ENCODE peak calls at places on chromosomes 11 and 22, in six cellular contexts. I is AG09309; P is IMR-90; S is CD8-positive, alpha-beta T cell; T is lung; X is spleen. R is an unnamed sample.

GRCh38 chr11:134949121-134949591 is 537.1 kb upstream of the B3GAT1 start:
- DNase-seq in I (peak), P (peak), S (no peak), T (no peak), X (no peak), R (peak)

GRCh38 chr11:100031973-100032372 is 655.1 kb upstream of the ARHGAP42 start:
- DNase-seq in I (no peak), P (no peak), S (no peak), T (no peak), X (no peak), R (no peak)

GRCh38 chr11:110785398-110785797 is 73.2 kb upstream of the ARHGAP20 start:
- DNase-seq in I (no peak), P (no peak), S (no peak), T (no peak), X (no peak), R (no peak)

GRCh38 chr11:115493488-115493887 is 10.7 kb downstream of the CADM1 start:
- DNase-seq in I (no peak), P (no peak), S (no peak), T (no peak), X (no peak), R (no peak)

GRCh38 chr11:24324211-24324610 is 172.6 kb upstream of the LUZP2 start:
- DNase-seq in I (no peak), P (peak), S (no peak), T (no peak), X (no peak), R (no peak)

GRCh38 chr22:50287731-50288130 is 17.6 kb upstream of the MAPK11 start:
- DNase-seq in I (no peak), P (no peak), S (no peak), T (no peak), X (no peak), R (no peak)

GRCh38 chr11:77079666-77080065 is 12.9 kb downstream of the CAPN5 start:
- DNase-seq in I (no peak), P (no peak), S (no peak), T (no peak), X (no peak), R (no peak)

GRCh38 chr11:78985654-78986053 is 411.0 kb upstream of the NARS2 start:
- DNase-seq in I (no peak), P (no peak), S (no peak), T (no peak), X (no peak), R (no peak)

GRCh38 chr11:95156916-95157568 is 67.4 kb downstream of the ENDOD1 start:
- DNase-seq in I (no peak), P (no peak), S (no peak), T (no peak), X (no peak), R (no peak)

GRCh38 chr22:41725510-41726110 is 26.3 kb downstream of the MEI1 start:
- DNase-seq in I (no peak), P (peak), S (no peak), T (no peak), X (no peak), R (no peak)

GRCh38 chr11:111939836-111940604 is 2.9 kb downstream of the DIXDC1 start:
- DNase-seq in I (no peak), P (peak), S (no peak), T (no peak), X (no peak), R (no peak)

GRCh38 chr22:41367039-41367679 is 14.6 kb upstream of the TEF start:
- DNase-seq in I (peak), P (peak), S (no peak), T (peak), X (peak), R (peak)

GRCh38 chr11:132471491-132471890 is 1060.8 kb downstream of the OPCML start:
- DNase-seq in I (peak), P (no peak), S (no peak), T (no peak), X (no peak), R (no peak)

GRCh38 chr22:19567383-19568009 is 43.3 kb upstream of the CLDN5 start:
- DNase-seq in I (no peak), P (no peak), S (no peak), T (no peak), X (no peak), R (no peak)

GRCh38 chr11:3712274-3712673 is 41.1 kb upstream of the CHRNA10 start:
- DNase-seq in I (no peak), P (no peak), S (no peak), T (no peak), X (no peak), R (no peak)

GRCh38 chr22:31561238-31561887 is 65.0 kb downstream of the SFI1 start:
- DNase-seq in I (no peak), P (peak), S (no peak), T (peak), X (peak), R (peak)

GRCh38 chr11:36730761-36731160 is 132.7 kb upstream of the RAG2 start:
- DNase-seq in I (no peak), P (no peak), S (no peak), T (no peak), X (no peak), R (no peak)

GRCh38 chr11:119460130-119460529 is 37.2 kb upstream of the THY1 start:
- DNase-seq in I (no peak), P (no peak), S (no peak), T (no peak), X (no peak), R (no peak)

GRCh38 chr11:19724765-19725164 is 12.1 kb downstream of the NAV2 start:
- DNase-seq in I (no peak), P (no peak), S (peak), T (no peak), X (no peak), R (peak)
- H3K4me3 ChIP-seq in I (no peak), P (no peak), S (no peak), T (no peak), X (no peak), R (peak)

GRCh38 chr11:65857500-65858353 is at the start of gene CFL1:
- DNase-seq in I (peak), P (peak), S (peak), T (peak), X (no peak), R (peak)
- TF ChIP-seq CTCF in I (no peak), P (peak), S (no peak), T (peak), X (no peak), R (no peak)

GRCh38 chr22:39600491-39601179 is 30.1 kb downstream of the CACNA1I start:
- DNase-seq in I (no peak), P (no peak), S (no peak), T (no peak), X (no peak), R (no peak)

GRCh38 chr22:39597236-39597869 is 26.8 kb downstream of the CACNA1I start:
- DNase-seq in I (no peak), P (no peak), S (no peak), T (no peak), X (no peak), R (no peak)

GRCh38 chr22:39595622-39596182 is 25.1 kb downstream of the CACNA1I start:
- DNase-seq in I (no peak), P (no peak), S (no peak), T (no peak), X (no peak), R (no peak)

GRCh38 chr22:39596601-39597000 is 26.0 kb downstream of the CACNA1I start:
- DNase-seq in I (no peak), P (no peak), S (no peak), T (no peak), X (no peak), R (no peak)

DNA sequence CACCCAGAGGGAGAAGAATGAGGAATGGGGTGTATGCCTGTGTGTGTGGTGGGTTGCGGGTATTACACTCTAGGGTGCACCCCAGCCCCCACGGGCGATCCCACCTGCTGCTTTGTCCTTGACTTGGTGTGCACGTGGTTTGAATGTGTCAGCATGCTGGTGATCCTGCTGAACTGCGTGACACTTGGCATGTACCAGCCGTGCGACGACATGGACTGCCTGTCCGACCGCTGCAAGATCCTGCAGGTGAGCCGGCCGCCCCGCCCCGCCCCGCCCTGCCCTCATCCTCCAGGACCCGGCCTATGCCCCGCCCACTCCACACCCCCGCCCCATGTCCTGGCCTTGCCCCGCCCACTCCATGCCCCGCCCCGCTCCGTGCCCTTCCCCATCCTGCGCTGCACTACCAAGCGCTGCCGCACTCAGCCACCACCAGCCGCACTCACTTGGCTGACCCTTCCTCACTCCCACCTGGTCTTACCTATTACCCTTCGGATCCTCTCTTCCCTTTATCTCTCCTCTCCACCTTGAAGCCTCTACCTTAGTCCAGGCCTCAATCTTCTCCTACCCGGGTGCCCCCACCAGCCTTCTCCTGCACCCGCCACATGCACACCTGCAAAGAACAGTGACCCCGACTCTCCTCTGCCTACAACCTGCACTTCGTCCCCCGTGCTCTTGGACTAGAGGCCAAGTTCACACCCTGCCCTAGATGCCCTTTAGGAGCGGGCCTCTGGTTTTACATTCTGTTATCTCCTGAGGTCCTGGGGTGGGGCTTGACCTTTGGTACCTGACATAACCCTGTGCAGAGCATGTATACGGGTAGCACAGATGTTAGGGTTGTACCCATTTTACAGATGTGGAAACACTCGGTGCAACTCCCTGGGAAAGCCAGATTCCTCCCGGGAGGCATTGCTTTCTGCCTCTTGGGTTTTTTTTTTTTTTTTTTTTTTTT is 27.7 kb downstream of the CACNA1I start:
- DNase-seq in I (no peak), P (no peak), S (peak), T (peak), X (peak), R (no peak)
- H3K4me3 ChIP-seq in I (no peak), P (no peak), S (peak), T (no peak), X (no peak), R (no peak)

GRCh38 chr22:22446527-22446926 is 62.0 kb downstream of the ZNF280B start:
- DNase-seq in I (no peak), P (no peak), S (no peak), T (no peak), X (no peak), R (no peak)

GRCh38 chr22:22452211-22452610 is 56.3 kb downstream of the ZNF280B start:
- DNase-seq in I (no peak), P (no peak), S (no peak), T (no peak), X (no peak), R (no peak)

GRCh38 chr22:22449819-22450218 is 58.7 kb downstream of the ZNF280B start:
- DNase-seq in I (no peak), P (no peak), S (no peak), T (no peak), X (no peak), R (no peak)

GRCh38 chr22:22452996-22453686 is 55.4 kb downstream of the ZNF280B start:
- DNase-seq in I (no peak), P (no peak), S (no peak), T (no peak), X (no peak), R (no peak)

GRCh38 chr22:22450343-22450839 is 58.2 kb downstream of the ZNF280B start:
- DNase-seq in I (no peak), P (no peak), S (no peak), T (peak), X (peak), R (no peak)
- TF ChIP-seq CTCF in I (no peak), P (no peak), S (no peak), T (no peak), X (peak), R (no peak)

DNA sequence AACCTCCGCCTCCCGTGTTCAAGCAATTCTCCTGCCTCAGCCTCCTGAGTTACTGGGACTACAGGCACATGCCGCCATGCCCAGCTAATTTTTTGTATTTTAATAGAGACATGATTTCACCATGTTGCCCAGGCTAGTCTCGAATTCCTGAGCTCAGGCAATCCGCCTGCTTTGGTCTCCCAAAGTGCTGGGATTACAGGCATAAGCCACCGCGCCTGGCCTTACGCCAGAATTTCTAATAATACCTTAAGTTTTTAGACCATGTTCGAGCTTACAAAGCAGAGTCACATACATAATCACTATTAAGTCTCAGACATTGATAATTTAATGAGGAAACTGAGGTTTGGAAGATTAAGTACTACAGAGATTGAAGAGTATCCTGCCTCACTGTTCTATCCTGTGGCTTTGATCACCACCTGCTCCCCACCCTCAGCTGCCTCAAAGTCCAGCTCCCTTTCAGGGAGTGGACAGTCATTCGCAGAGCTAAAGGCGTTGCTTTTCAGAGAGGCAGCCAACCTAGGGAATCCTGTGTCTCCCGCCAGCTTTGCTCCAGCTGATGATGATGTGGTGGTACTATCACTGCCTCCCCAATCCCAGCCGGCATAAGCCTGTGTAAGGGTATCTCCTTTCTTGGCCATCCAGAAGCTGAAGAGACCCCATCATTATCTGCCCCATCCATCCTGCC is 7.7 kb downstream of the UBASH3B start:
- DNase-seq in I (no peak), P (no peak), S (no peak), T (no peak), X (no peak), R (no peak)
- H3K4me3 ChIP-seq in I (no peak), P (no peak), S (no peak), T (no peak), X (no peak), R (no peak)

DNA sequence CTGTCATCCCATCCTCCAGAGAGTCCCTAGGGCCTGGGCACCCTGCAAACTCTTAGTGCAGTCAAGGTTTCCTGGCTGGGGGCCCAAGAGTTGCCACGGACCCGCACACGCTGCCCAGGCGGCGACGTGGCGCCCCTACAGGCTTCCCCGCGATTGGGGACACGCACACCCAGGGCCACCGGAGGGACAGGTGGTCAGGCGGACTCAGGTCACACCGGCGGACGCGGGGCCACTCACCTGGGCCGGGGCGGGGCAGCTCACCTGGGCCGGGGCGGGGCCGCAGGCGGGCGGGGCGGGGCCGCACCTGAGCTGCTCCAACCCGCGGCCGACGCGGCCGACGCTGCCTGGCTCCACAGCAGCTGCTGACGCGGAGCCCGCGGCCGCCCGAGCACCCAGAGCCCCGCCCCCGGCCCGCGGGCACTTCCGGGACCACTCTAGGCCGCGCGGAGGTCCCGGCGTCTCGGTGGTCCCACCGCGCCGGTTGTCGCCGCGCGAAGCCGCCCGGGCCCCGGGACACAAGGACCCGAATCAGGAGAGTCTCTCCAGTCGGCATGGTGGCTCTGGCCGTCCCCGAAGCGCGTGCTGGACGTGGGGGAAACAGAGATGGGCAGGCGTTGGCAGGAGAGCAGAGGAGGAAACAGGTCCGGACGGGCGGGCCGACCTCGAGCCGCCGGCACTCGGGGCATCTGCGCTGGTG is at the start of gene ZNF70:
- DNase-seq in I (peak), P (peak), S (peak), T (peak), X (peak), R (peak)
- TF ChIP-seq CTCF in I (peak), P (peak), S (peak), T (no peak), X (no peak), R (no peak)

GRCh38 chr11:104105155-104105554 is 58.8 kb downstream of the PDGFD start:
- DNase-seq in I (no peak), P (peak), S (no peak), T (no peak), X (no peak), R (no peak)

GRCh38 chr11:104104664-104105063 is 59.3 kb downstream of the PDGFD start:
- DNase-seq in I (no peak), P (no peak), S (no peak), T (no peak), X (no peak), R (no peak)

GRCh38 chr11:104104201-104104600 is 59.7 kb downstream of the PDGFD start:
- DNase-seq in I (no peak), P (no peak), S (no peak), T (no peak), X (no peak), R (no peak)

DNA sequence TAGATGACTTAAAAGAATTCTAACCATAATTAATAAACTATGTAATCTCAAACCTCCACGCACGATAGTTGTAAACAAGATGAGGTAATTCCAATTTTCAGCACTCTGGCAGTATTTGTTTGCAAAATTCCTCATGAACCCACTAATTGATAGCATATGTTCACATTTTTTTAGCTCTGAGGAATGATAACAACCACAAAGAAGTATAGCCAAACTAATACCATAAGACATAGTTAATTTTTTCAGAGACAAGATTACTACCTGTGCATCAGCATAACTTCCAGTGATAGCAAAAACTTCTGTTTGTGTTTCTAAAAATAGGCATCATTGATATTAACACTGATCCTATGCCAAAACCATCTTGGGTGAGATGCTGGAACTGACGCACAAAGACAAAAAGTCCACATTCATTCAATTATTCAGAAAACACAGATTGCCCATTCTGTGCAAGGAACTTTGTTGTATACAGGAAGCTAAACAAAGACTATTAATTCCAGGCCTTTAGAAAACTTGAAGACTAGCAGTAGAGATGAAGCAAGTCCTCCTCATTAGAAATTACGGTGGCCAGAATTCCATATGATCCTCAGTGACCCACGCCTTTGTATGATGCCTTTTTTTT is 57.7 kb downstream of the PDGFD start:
- DNase-seq in I (peak), P (peak), S (no peak), T (no peak), X (no peak), R (no peak)
- H3K4me3 ChIP-seq in I (no peak), P (no peak), S (no peak), T (no peak), X (no peak), R (no peak)

GRCh38 chr22:48627203-48627602 is 1200.5 kb downstream of the BRD1 start:
- DNase-seq in I (no peak), P (no peak), S (no peak), T (no peak), X (no peak), R (no peak)
- TF ChIP-seq CTCF in I (no peak), P (no peak), S (no peak), T (no peak), X (no peak), R (no peak)

DNA sequence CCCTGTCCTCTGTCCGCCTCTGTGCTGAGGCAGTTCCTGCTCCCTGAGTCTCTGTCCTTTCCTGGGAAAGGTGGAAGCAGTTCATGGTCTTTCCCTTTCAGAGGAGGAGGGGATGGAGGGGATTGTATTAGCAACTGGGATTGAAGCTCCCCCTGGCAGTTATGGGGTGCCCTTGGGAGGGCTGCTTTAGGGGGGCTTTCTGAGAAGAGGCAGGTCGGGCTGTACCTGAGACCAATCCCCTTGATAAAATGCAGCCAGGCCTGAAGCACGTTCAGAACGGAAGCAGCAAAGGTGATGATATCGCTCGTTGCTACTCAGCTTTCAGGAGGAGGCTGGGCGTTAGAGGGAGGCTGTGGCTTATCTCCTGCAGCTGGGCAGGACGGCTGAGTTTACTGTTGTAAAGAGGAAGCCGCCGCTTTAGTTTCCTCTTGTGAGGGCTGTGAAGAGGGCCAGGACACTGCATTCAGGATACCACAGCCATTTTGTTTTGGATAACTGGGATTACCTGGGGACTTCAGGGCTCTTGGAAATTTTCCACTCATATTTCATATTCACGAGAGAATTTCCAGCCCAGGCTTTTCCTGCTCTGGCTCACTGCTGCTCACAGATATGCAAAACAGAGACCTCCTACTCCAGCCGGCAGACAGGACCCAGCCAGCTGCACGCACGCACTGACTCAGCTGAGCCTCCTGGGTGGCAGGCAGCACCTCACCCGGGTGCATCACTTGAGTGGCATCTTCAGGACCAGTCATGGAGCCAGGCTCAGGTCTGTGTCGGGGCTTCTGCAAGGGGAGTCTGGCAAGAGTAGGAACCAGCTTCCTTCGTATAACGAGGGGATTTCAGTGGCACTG is 798 bp downstream of the AMPD3 start:
- DNase-seq in I (no peak), P (peak), S (peak), T (peak), X (peak), R (no peak)
- H3K4me3 ChIP-seq in I (peak), P (peak), S (peak), T (no peak), X (peak), R (peak)